ENCODE peak calls at places on chromosome 22, in four cellular contexts. R, F, E and T are unnamed samples.

GRCh38 chr22:37484115-37485005 is 1.8 kb downstream of the MFNG start:
- DNase-seq in R (no peak), F (peak), E (no peak), T (peak)

GRCh38 chr22:19764050-19764593 is 3.5 kb downstream of the TBX1 start:
- DNase-seq in R (no peak), F (no peak), E (no peak), T (no peak)

GRCh38 chr22:22348127-22348814 is 103.7 kb downstream of the VPREB1 start:
- DNase-seq in R (no peak), F (no peak), E (no peak), T (no peak)

GRCh38 chr22:37292641-37293040 is 10.3 kb downstream of the CYTH4 start:
- DNase-seq in R (no peak), F (no peak), E (no peak), T (no peak)

GRCh38 chr22:25847451-25847850 is 105.5 kb downstream of the MYO18B start:
- DNase-seq in R (no peak), F (no peak), E (no peak), T (no peak)

GRCh38 chr22:48376936-48377335 is 1450.7 kb downstream of the BRD1 start:
- DNase-seq in R (no peak), F (no peak), E (no peak), T (no peak)

GRCh38 chr22:38230916-38231315 is 29.1 kb downstream of the MAFF start:
- DNase-seq in R (no peak), F (no peak), E (no peak), T (no peak)

GRCh38 chr22:41925783-41926460 is 684 bp downstream of the TNFRSF13C start:
- DNase-seq in R (peak), F (peak), E (no peak), T (peak)

GRCh38 chr22:30921108-30921507 is 47.5 kb downstream of the MORC2 start:
- DNase-seq in R (no peak), F (no peak), E (no peak), T (no peak)

GRCh38 chr22:36563444-36563843 is 34.5 kb upstream of the EIF3D start:
- DNase-seq in R (no peak), F (no peak), E (no peak), T (no peak)

GRCh38 chr22:39252461-39253391 is 7.9 kb upstream of the PDGFB start:
- DNase-seq in R (peak), F (no peak), E (peak), T (no peak)

GRCh38 chr22:38949889-38950405 is 7.5 kb upstream of the APOBEC3A start:
- DNase-seq in R (no peak), F (no peak), E (no peak), T (no peak)

GRCh38 chr22:37496651-37497599 is 10.7 kb upstream of the MFNG start:
- DNase-seq in R (peak), F (no peak), E (no peak), T (no peak)

GRCh38 chr22:50008151-50009040 is 4.2 kb downstream of the IL17REL start:
- DNase-seq in R (no peak), F (no peak), E (no peak), T (no peak)

GRCh38 chr22:47990486-47990885 is 1228.0 kb downstream of the TBC1D22A start:
- DNase-seq in R (no peak), F (no peak), E (no peak), T (no peak)

GRCh38 chr22:26610072-26610958 is 7.5 kb downstream of the CRYBB1 start:
- DNase-seq in R (peak), F (peak), E (no peak), T (peak)

GRCh38 chr22:43131773-43132501 is 11.3 kb downstream of the MCAT start:
- DNase-seq in R (no peak), F (no peak), E (no peak), T (no peak)

GRCh38 chr22:49212002-49212401 is 615.7 kb downstream of the BRD1 start:
- DNase-seq in R (no peak), F (no peak), E (no peak), T (no peak)

GRCh38 chr22:30045001-30045887 is 35.0 kb upstream of the HORMAD2 start:
- DNase-seq in R (no peak), F (no peak), E (no peak), T (no peak)

GRCh38 chr22:25176175-25176574 is 23.5 kb upstream of the CRYBB3 start:
- DNase-seq in R (no peak), F (no peak), E (no peak), T (no peak)

GRCh38 chr22:37182949-37183245 is 5.2 kb downstream of the C1QTNF6 start:
- DNase-seq in R (no peak), F (no peak), E (no peak), T (no peak)

GRCh38 chr22:44436656-44437492 is 61.2 kb downstream of the RTL6 start:
- DNase-seq in R (no peak), F (no peak), E (no peak), T (no peak)